ENCODE peak calls at places on chromosome 14, in six cellular contexts. E, P, B, J, I and F are unnamed samples. For H3K9me3, the result is how much of the 10 kb centered on the place peaks cover.

GRCh38 chr14:88667555-88668273 is 104.9 kb downstream of the ZC3H14 start:
- DNase-seq in E (peak), P (peak), B (no peak), J (no peak), I (no peak), F (no peak)

GRCh38 chr14:70107309-70107708 is 81.4 kb downstream of the SLC8A3 start:
- DNase-seq in E (no peak), P (no peak), B (no peak), J (no peak), I (no peak), F (no peak)

GRCh38 chr14:92600318-92601053 is 86.9 kb downstream of the RIN3 start:
- DNase-seq in E (no peak), P (no peak), B (no peak), J (no peak), I (no peak), F (no peak)

GRCh38 chr14:67683821-67684220 is 9.4 kb upstream of the VTI1B start:
- DNase-seq in E (no peak), P (no peak), B (no peak), J (no peak), I (no peak), F (no peak)

GRCh38 chr14:23118506-23119361 is at the start of gene CEBPE:
- DNase-seq in E (no peak), P (no peak), B (no peak), J (no peak), I (peak), F (no peak)

GRCh38 chr14:74257078-74257987 is 18.1 kb downstream of the VSX2 start:
- DNase-seq in E (peak), P (peak), B (peak), J (no peak), I (no peak), F (peak)

GRCh38 chr14:40727107-40727506 is 879.6 kb upstream of the LRFN5 start:
- DNase-seq in E (no peak), P (no peak), B (no peak), J (no peak), I (no peak), F (no peak)

GRCh38 chr14:22026527-22026926 is 352.9 kb upstream of the OR4E1 start:
- DNase-seq in E (no peak), P (no peak), B (no peak), J (no peak), I (no peak), F (no peak)

GRCh38 chr14:78157855-78158436 is 12.2 kb upstream of the NRXN3 start:
- DNase-seq in E (peak), P (peak), B (no peak), J (no peak), I (no peak), F (no peak)

GRCh38 chr14:50837850-50838470 is 7.0 kb upstream of the NIN start:
- DNase-seq in E (no peak), P (no peak), B (no peak), J (no peak), I (no peak), F (no peak)

GRCh38 chr14:67620217-67620789 is 583 bp downstream of the ARG2 start:
- DNase-seq in E (no peak), P (no peak), B (no peak), J (no peak), I (peak), F (no peak)

GRCh38 chr14:31070431-31070830 is 44.3 kb upstream of the STRN3 start:
- DNase-seq in E (no peak), P (no peak), B (no peak), J (no peak), I (no peak), F (no peak)

GRCh38 chr14:65282909-65283253 is 129.6 kb upstream of the FUT8 start:
- DNase-seq in E (no peak), P (no peak), B (no peak), J (no peak), I (no peak), F (no peak)

DNA sequence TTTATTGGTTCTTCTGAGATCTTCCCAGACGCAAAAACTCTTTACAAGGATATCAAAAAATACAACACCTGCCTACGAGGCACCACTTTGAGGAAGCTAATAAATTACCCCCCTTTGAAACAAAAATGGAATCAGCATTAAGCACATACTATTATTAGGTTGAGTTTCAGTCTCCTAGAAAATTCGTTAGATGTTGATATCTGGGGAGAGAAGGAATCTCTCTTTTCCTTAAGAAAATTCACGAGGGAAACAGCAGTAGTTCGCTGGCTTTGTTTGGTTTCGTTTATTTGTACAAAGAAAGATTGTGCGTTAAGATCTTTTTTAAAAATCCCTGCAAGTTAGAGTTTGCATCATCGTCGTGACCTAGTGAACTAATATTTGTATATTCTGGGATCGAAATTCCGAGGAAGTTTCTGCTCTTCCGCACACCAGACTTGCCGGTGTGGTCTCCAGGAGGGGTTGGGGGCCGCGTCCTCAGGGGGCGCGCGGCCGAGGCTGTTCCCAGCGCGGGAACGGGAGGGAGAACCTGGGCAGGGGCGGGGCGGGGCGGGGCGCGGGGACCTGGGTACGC is 12.1 kb downstream of the NKX2-1 start:
- DNase-seq in E (no peak), P (no peak), B (no peak), J (no peak), I (no peak), F (no peak)
- H3K9me3 ChIP-seq in E (under half), P (under half), B (under half), J (under half), I (under half), F (under half)

DNA sequence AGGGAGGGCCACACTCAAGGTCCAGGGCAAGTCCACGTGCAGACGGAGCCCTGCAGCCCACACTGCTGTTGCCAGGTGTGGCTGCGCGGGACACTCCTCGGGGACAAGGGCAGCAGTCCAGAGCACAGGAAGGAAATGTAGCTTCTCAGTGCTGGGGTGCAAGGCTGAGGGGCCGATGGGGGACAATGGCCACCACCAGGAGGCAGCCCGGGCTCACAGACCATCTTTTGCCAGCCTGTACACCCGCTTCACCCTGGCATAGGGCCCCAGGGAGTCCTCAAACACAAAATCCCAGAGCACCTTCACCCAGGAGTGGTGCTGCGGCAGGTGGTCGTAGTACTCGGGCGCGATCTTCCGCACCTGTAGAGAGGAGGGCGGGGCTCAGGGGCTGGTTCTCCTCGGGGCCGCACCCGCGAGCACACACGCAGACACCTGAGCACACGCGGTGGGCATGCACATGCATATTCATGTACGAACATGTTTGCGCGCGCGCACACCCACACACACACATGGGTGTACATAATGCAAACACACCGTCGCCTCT is 12.8 kb downstream of the DEGS2 start:
- DNase-seq in E (peak), P (no peak), B (no peak), J (no peak), I (no peak), F (no peak)
- TF ChIP-seq CTCF in E (no peak), P (no peak), B (no peak), J (no peak), I (no peak), F (no peak)

GRCh38 chr14:105941226-105942166 is 415.1 kb downstream of the TMEM121 start:
- DNase-seq in E (no peak), P (no peak), B (no peak), J (no peak), I (peak), F (no peak)
- H3K9me3 ChIP-seq in E (under half), P (under half), B (under half), J (under half), I (under half), F (under half)

GRCh38 chr14:102772781-102773570 is 4.3 kb upstream of the TRAF3 start:
- DNase-seq in E (no peak), P (no peak), B (no peak), J (no peak), I (peak), F (peak)
- TF ChIP-seq CTCF in E (no peak), P (no peak), B (no peak), J (no peak), I (no peak), F (no peak)

GRCh38 chr14:105860615-105861580 is 334.5 kb downstream of the TMEM121 start:
- DNase-seq in E (no peak), P (no peak), B (peak), J (no peak), I (peak), F (peak)
- H3K9me3 ChIP-seq in E (under half), P (under half), B (under half), J (under half), I (under half), F (under half)

GRCh38 chr14:45786266-45786665 is 533.3 kb upstream of the MIS18BP1 start:
- DNase-seq in E (no peak), P (no peak), B (no peak), J (no peak), I (no peak), F (no peak)
- TF ChIP-seq CTCF in E (no peak), P (no peak), B (no peak), J (no peak), I (no peak), F (no peak)

GRCh38 chr14:105862581-105863239 is 336.3 kb downstream of the TMEM121 start:
- DNase-seq in E (no peak), P (no peak), B (no peak), J (no peak), I (no peak), F (no peak)
- H3K9me3 ChIP-seq in E (under half), P (under half), B (under half), J (under half), I (under half), F (under half)